ENCODE peak calls at places on chromosomes 16 and 17, in four cellular contexts. E, X, U and B are unnamed samples.

GRCh38 chr17:46878055-46878454 is 26.7 kb downstream of the WNT9B start:
- DNase-seq in E (no peak), X (peak), U (peak), B (no peak)

GRCh38 chr16:67388591-67388990 is 4.7 kb downstream of the TPPP3 start:
- DNase-seq in E (no peak), X (no peak), U (peak), B (no peak)

GRCh38 chr16:89149386-89149785 is 22.2 kb upstream of the CDH15 start:
- DNase-seq in E (no peak), X (no peak), U (peak), B (peak)

GRCh38 chr16:629289-630023 is 1.3 kb upstream of the WFIKKN1 start:
- DNase-seq in E (no peak), X (no peak), U (peak), B (no peak)

GRCh38 chr17:42192189-42193126 is 1.8 kb downstream of the GHDC start:
- DNase-seq in E (no peak), X (no peak), U (no peak), B (no peak)

GRCh38 chr17:53844476-53845107 is 21.9 kb downstream of the KIF2B start:
- DNase-seq in E (no peak), X (no peak), U (no peak), B (no peak)

GRCh38 chr17:58305626-58306025 is 23.0 kb downstream of the TSPOAP1 start:
- DNase-seq in E (peak), X (no peak), U (no peak), B (no peak)

GRCh38 chr17:15409721-15410247 is 57.6 kb downstream of the CDRT4 start:
- DNase-seq in E (no peak), X (no peak), U (no peak), B (no peak)

GRCh38 chr17:74298690-74299617 is 24.9 kb downstream of the DNAI2 start:
- DNase-seq in E (no peak), X (no peak), U (no peak), B (no peak)

GRCh38 chr16:19503461-19504075 is 18.3 kb downstream of the GDE1 start:
- DNase-seq in E (no peak), X (no peak), U (no peak), B (no peak)
- H3K27ac ChIP-seq in E (no peak), X (no peak), U (no peak), B (no peak)

GRCh38 chr17:49890852-49891251 is 43.0 kb upstream of the TAC4 start:
- DNase-seq in E (no peak), X (no peak), U (no peak), B (no peak)

GRCh38 chr17:49890077-49890821 is 42.4 kb upstream of the TAC4 start:
- DNase-seq in E (no peak), X (no peak), U (no peak), B (no peak)

GRCh38 chr17:49887086-49887743 is 39.3 kb upstream of the TAC4 start:
- DNase-seq in E (peak), X (no peak), U (peak), B (no peak)

GRCh38 chr17:49887744-49888360 is 40.0 kb upstream of the TAC4 start:
- DNase-seq in E (no peak), X (no peak), U (no peak), B (no peak)

GRCh38 chr17:49889500-49889899 is 41.6 kb upstream of the TAC4 start:
- DNase-seq in E (no peak), X (no peak), U (no peak), B (no peak)
- H3K27ac ChIP-seq in E (no peak), X (no peak), U (no peak), B (no peak)

GRCh38 chr17:13337864-13338371 is 263.8 kb downstream of the HS3ST3A1 start:
- DNase-seq in E (no peak), X (no peak), U (no peak), B (no peak)
- H3K27ac ChIP-seq in E (no peak), X (no peak), U (no peak), B (no peak)

GRCh38 chr16:9114842-9115241 is 23.4 kb downstream of the HAPSTR1 start:
- DNase-seq in E (no peak), X (no peak), U (no peak), B (no peak)
- H3K27ac ChIP-seq in E (no peak), X (no peak), U (no peak), B (no peak)